ENCODE peak calls at places on chromosomes 11 and 22, in seven cellular contexts. K is choroid plexus epithelial cell, H is right atrium auricular region, O is lower lobe of right lung, A is GM10248, G is coronary artery, B is stomach. Z is an unnamed sample.

GRCh38 chr22:34943830-34944229 is 122.1 kb upstream of the ISX start:
- DNase-seq in K (no peak), H (no peak), O (no peak), A (no peak), G (no peak), B (no peak), Z (no peak)

GRCh38 chr22:32617271-32617670 is 142.7 kb downstream of the FBXO7 start:
- DNase-seq in K (peak; percentile 19), H (no peak), O (no peak), A (no peak), G (no peak), B (no peak), Z (no peak)

GRCh38 chr11:1854132-1854948 is 1.5 kb downstream of the LSP1 start:
- DNase-seq in K (no peak), H (no peak), O (no peak), A (peak; percentile 74), G (no peak), B (no peak), Z (no peak)

GRCh38 chr11:60699282-60699681 is at the start of gene MS4A8:
- DNase-seq in K (peak; percentile 4), H (no peak), O (no peak), A (no peak), G (no peak), B (no peak), Z (no peak)

GRCh38 chr11:88344869-88345268 is 7.3 kb upstream of the CTSC start:
- DNase-seq in K (peak; percentile 42), H (no peak), O (no peak), A (no peak), G (no peak), B (no peak), Z (no peak)

GRCh38 chr11:129803533-129803932 is 12.1 kb upstream of the TMEM45B start:
- DNase-seq in K (no peak), H (no peak), O (no peak), A (no peak), G (no peak), B (no peak), Z (no peak)

GRCh38 chr22:49063040-49063329 is 764.7 kb downstream of the BRD1 start:
- DNase-seq in K (no peak), H (no peak), O (no peak), A (no peak), G (no peak), B (no peak), Z (no peak)

GRCh38 chr11:78295991-78296930 is 107.5 kb downstream of the USP35 start:
- DNase-seq in K (no peak), H (no peak), O (no peak), A (no peak), G (no peak), B (no peak), Z (no peak)

GRCh38 chr22:33884829-33885228 is 35.4 kb downstream of the LARGE1 start:
- DNase-seq in K (no peak), H (no peak), O (no peak), A (no peak), G (no peak), B (no peak), Z (no peak)

GRCh38 chr11:66277475-66278391 is at the start of gene CNIH2:
- DNase-seq in K (no peak), H (no peak), O (no peak), A (peak; percentile 65), G (no peak), B (peak; percentile 39), Z (no peak)

GRCh38 chr11:38824573-38824972 is 2226.5 kb upstream of the RAG2 start:
- DNase-seq in K (peak; percentile 58), H (no peak), O (no peak), A (no peak), G (no peak), B (no peak), Z (no peak)

GRCh38 chr11:1039481-1040427 is 3.2 kb upstream of the MUC6 start:
- DNase-seq in K (no peak), H (no peak), O (peak; percentile 76), A (no peak), G (no peak), B (peak; percentile 75), Z (no peak)

GRCh38 chr11:131875611-131876010 is 505.2 kb downstream of the NTM start:
- DNase-seq in K (no peak), H (no peak), O (no peak), A (no peak), G (no peak), B (no peak), Z (no peak)

GRCh38 chr11:123434262-123434661 is 4.2 kb downstream of the GRAMD1B start:
- DNase-seq in K (peak; percentile 36), H (no peak), O (no peak), A (peak; percentile 39), G (no peak), B (no peak), Z (no peak)

DNA sequence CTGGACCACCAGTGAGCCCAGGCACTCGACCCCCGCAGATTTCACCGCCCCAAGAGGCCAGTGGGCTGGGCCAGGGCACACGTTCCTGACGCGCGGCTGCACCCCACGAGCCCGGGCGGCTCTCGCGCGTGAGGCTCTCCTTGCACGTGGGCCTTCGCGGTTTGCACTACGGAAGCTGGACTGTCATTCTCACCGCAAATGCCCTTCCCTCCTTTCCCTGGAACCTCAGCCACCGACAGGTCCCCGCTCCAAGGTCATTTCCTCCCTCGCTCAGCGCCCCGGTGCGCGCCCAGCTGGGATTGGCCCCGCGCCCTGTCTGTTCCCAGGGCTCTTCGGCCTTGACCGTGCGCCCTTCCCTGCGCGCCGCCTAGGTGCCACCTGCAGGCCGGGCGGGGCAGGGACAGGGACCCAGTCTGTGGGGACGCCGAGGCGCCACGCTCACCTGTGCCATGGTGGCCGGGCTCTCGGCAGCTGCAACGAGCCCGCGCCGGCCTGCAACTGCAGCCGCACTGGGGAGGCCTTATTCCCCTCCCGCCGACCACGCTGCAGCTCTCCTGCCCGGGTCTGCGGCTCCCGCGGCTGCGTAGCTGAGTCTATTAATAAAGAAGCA is 2.1 kb upstream of the CPT1A start:
- DNase-seq in K (no peak), H (no peak), O (peak; percentile 93), A (peak; percentile 85), G (no peak), B (peak; percentile 95), Z (no peak)
- TF ChIP-seq CTCF in K (no peak), H (peak; percentile 72), O (peak; percentile 73), A (peak; percentile 76), G (no peak), B (peak; percentile 88), Z (no peak)

GRCh38 chr22:43827336-43827735 is 15.2 kb upstream of the EFCAB6 start:
- DNase-seq in K (no peak), H (no peak), O (no peak), A (no peak), G (peak; percentile 12), B (no peak), Z (no peak)

GRCh38 chr22:43829448-43829821 is 17.3 kb upstream of the EFCAB6 start:
- DNase-seq in K (no peak), H (no peak), O (peak; percentile 45), A (no peak), G (no peak), B (no peak), Z (no peak)

GRCh38 chr22:43826142-43827093 is 14.3 kb upstream of the EFCAB6 start:
- DNase-seq in K (peak; percentile 67), H (no peak), O (no peak), A (no peak), G (no peak), B (peak; percentile 41), Z (no peak)

GRCh38 chr22:43828711-43829447 is 16.8 kb upstream of the EFCAB6 start:
- DNase-seq in K (peak; percentile 71), H (peak; percentile 95), O (peak; percentile 59), A (no peak), G (peak; percentile 91), B (no peak), Z (no peak)

DNA sequence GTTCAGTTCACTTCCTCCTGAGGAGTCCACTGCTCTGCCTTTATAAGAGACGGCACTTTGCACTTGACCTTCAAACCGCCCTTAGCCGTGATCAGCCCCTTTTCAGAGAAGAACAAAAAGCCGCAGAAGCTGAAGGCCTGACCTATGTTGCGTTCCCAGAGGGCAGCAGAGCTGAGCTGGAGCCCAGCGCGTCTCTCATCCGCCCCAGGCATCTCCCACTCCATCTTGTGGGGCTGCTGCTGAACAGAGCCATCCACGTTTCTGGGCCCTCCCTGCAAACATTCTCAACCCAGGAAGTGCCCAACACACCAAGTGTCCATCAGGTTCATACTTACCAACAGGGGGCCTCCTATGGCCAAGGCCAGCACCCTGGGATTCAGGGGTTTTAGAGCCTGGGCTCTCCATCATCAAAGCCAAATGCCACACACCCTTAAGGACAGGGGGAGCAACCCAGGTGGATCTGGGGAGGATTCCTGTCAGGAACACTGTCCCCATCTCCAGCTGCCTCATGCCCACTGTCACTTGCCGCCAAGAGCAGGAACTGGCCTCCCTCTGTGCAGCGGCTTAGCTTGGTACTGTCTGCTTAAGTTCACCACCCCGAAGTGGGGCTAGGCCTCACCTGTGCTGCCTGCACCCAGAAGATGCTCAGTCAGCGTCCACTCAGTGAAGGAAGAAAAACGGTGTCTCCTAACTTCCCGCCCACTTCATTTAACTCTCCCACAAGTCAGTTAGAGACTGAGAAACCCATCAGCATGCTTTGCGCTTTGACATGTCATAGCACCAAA is 16.0 kb upstream of the EFCAB6 start:
- DNase-seq in K (no peak), H (no peak), O (no peak), A (no peak), G (peak; percentile 63), B (peak; percentile 8), Z (no peak)
- TF ChIP-seq CTCF in K (peak; percentile 19), H (no peak), O (no peak), A (no peak), G (no peak), B (no peak), Z (no peak)

GRCh38 chr11:46240861-46241260 is 36.6 kb upstream of the CREB3L1 start:
- DNase-seq in K (no peak), H (no peak), O (no peak), A (no peak), G (no peak), B (no peak), Z (no peak)

GRCh38 chr11:46242961-46243795 is 34.3 kb upstream of the CREB3L1 start:
- DNase-seq in K (peak; percentile 98), H (peak; percentile 95), O (peak; percentile 94), A (peak; percentile 97), G (peak; percentile 94), B (peak; percentile 95), Z (peak; percentile 73)

GRCh38 chr11:46242462-46242960 is 35.0 kb upstream of the CREB3L1 start:
- DNase-seq in K (no peak), H (no peak), O (no peak), A (no peak), G (no peak), B (no peak), Z (no peak)

GRCh38 chr11:46246514-46246913 is 30.9 kb upstream of the CREB3L1 start:
- DNase-seq in K (peak; percentile 40), H (no peak), O (no peak), A (no peak), G (no peak), B (no peak), Z (no peak)

DNA sequence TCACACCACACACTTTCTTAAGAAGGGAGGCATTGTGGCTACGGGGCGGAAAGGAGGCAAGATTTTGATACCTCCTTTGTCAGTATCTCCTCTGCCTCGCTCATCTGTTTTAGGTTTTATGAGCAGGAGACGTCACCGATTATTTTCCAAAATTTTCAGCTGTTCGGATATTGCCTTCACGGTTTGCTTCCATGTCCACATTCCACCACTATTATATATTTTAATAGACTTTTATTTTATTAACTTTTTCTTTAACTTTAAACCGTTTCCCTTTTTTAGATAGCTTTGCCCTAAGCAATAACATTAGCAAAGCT is 33.7 kb upstream of the CREB3L1 start:
- DNase-seq in K (no peak), H (no peak), O (no peak), A (no peak), G (no peak), B (no peak), Z (no peak)
- TF ChIP-seq CTCF in K (no peak), H (no peak), O (no peak), A (no peak), G (no peak), B (no peak), Z (no peak)

GRCh38 chr11:8318536-8318935 is 54.9 kb upstream of the LMO1 start:
- DNase-seq in K (no peak), H (no peak), O (no peak), A (no peak), G (no peak), B (no peak), Z (no peak)
- TF ChIP-seq CTCF in K (peak; percentile 23), H (peak; percentile 44), O (no peak), A (peak; percentile 10), G (no peak), B (no peak), Z (no peak)